ENCODE peak calls at places on chromosome 9, in eight cellular contexts. K, N, S, A, E, T, P and W are unnamed samples.
A peak's percentile ranks its signal among the peaks of the same experiment; 100 is the strongest.

GRCh38 chr9:105399117-105399516 is 48.7 kb upstream of the FSD1L start:
- DNase-seq in K (no peak), N (no peak), S (no peak), A (no peak), E (no peak), T (no peak), P (no peak), W (no peak)

GRCh38 chr9:128174062-128174461 is 14.0 kb downstream of the BBLN start:
- DNase-seq in K (no peak), N (no peak), S (no peak), A (no peak), E (no peak), T (no peak), P (no peak), W (no peak)

GRCh38 chr9:85431396-85432102 is 310.2 kb downstream of the AGTPBP1 start:
- DNase-seq in K (peak; percentile 45), N (no peak), S (no peak), A (no peak), E (peak; percentile 67), T (peak; percentile 32), P (no peak), W (peak; percentile 87)

GRCh38 chr9:24035816-24036215 is 209.8 kb upstream of the ELAVL2 start:
- DNase-seq in K (no peak), N (no peak), S (no peak), A (no peak), E (no peak), T (no peak), P (no peak), W (no peak)

GRCh38 chr9:80789831-80790230 is 899.5 kb downstream of the TLE1 start:
- DNase-seq in K (no peak), N (no peak), S (no peak), A (no peak), E (no peak), T (no peak), P (no peak), W (peak; percentile 71)

GRCh38 chr9:14132798-14133197 is 181.1 kb downstream of the NFIB start:
- DNase-seq in K (no peak), N (no peak), S (peak; percentile 32), A (no peak), E (no peak), T (no peak), P (no peak), W (no peak)

GRCh38 chr9:87687207-87687606 is 38.7 kb upstream of the CTSL start:
- DNase-seq in K (no peak), N (no peak), S (no peak), A (no peak), E (no peak), T (no peak), P (no peak), W (no peak)

GRCh38 chr9:10366171-10366779 is 246.5 kb downstream of the PTPRD start:
- DNase-seq in K (no peak), N (no peak), S (peak; percentile 60), A (no peak), E (peak; percentile 4), T (peak; percentile 22), P (peak; percentile 55), W (peak; percentile 30)

GRCh38 chr9:2213830-2214468 is 198.8 kb downstream of the SMARCA2 start:
- DNase-seq in K (no peak), N (no peak), S (no peak), A (peak; percentile 9), E (no peak), T (no peak), P (no peak), W (no peak)

GRCh38 chr9:6739218-6739617 is 18.6 kb upstream of the KDM4C start:
- DNase-seq in K (no peak), N (no peak), S (peak; percentile 47), A (no peak), E (peak; percentile 41), T (peak; percentile 27), P (no peak), W (peak; percentile 20)

GRCh38 chr9:135697226-135697625 is 2.1 kb downstream of the SOHLH1 start:
- DNase-seq in K (no peak), N (no peak), S (no peak), A (no peak), E (no peak), T (no peak), P (no peak), W (no peak)

GRCh38 chr9:68551191-68551590 is 10.5 kb upstream of the TMEM252 start:
- DNase-seq in K (no peak), N (no peak), S (peak; percentile 79), A (no peak), E (no peak), T (no peak), P (no peak), W (no peak)

GRCh38 chr9:9299134-9299533 is 1313.7 kb downstream of the PTPRD start:
- DNase-seq in K (no peak), N (no peak), S (no peak), A (no peak), E (no peak), T (no peak), P (no peak), W (no peak)

GRCh38 chr9:76510041-76510440 is 51.1 kb downstream of the GCNT1 start:
- DNase-seq in K (no peak), N (no peak), S (peak; percentile 25), A (no peak), E (peak; percentile 82), T (peak; percentile 67), P (peak; percentile 28), W (no peak)

GRCh38 chr9:3507395-3508077 is 18.3 kb downstream of the RFX3 start:
- DNase-seq in K (no peak), N (no peak), S (no peak), A (no peak), E (no peak), T (no peak), P (no peak), W (no peak)
- TF ChIP-seq CTCF in K (no peak), N (no peak), S (no peak), A (no peak), E (no peak), T (no peak), P (no peak), W (no peak)

GRCh38 chr9:132506907-132507669 is 75.3 kb upstream of the BARHL1 start:
- DNase-seq in K (no peak), N (no peak), S (no peak), A (peak; percentile 40), E (peak; percentile 13), T (no peak), P (no peak), W (no peak)
- TF ChIP-seq CTCF in K (no peak), N (no peak), S (no peak), A (no peak), E (no peak), T (no peak), P (no peak), W (no peak)

DNA sequence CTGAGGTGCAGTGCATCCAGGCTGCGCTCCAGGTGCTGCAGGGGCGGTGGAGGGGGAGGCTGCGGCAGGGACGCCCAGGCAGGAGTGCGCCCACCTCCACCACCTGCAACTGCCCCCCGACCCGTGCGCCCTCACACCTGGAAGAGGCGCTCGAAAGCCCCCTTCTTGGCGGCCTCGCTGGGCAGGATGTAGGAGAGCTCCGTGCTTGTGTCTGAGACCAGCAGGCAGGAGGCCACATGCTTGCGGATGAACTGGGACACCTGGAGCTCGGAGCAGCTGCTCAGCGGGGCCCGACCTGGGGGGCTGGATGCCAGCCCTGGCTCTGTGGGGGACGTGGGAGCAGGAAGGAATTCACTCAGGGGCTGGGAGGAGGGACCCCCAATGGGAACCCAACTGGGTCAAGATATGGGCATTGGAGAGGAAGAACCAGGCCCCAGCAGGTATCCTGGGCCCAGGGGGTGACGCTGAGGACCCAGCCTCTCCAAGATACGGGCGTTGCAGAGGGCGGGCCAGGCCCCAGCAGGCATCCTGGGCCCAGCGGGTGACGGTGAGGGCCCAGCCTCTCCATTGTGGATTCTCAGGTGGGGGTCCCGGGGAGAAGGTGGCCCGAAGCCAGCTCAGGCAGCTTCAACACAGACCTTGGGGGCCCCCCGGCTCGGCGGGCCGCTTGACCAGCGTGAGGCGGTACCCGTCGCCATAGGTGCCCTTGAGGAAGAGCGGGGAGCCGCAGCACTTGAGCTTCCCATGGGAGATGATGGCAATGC is 13.1 kb downstream of the ABCA2 start:
- DNase-seq in K (no peak), N (no peak), S (no peak), A (no peak), E (no peak), T (no peak), P (no peak), W (no peak)
- TF ChIP-seq CTCF in K (no peak), N (no peak), S (no peak), A (no peak), E (no peak), T (no peak), P (no peak), W (no peak)

GRCh38 chr9:1042466-1042865 is 7.7 kb upstream of the DMRT2 start:
- DNase-seq in K (no peak), N (no peak), S (no peak), A (no peak), E (peak; percentile 37), T (no peak), P (no peak), W (no peak)
- TF ChIP-seq CTCF in K (no peak), N (no peak), S (no peak), A (no peak), E (no peak), T (no peak), P (no peak), W (no peak)

DNA sequence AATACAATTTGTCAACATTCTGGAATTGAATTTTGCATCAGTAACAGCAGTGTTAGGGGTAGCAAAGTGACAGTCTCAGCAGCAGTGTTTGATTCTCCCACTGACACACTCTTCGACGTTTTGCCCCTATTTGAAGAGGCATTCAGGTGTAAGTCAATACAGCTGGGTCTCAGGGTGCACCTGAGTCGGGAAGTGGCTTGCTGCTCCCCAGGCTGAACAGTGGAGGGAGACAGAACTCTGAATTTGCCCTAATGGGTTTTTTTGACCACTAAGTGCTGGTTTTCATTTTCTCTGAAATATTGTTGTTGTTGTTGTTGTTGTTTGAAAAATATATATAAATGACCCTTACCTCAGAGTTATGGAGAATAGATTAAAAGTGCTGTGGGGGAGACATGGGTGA is 223.2 kb downstream of the TLR4 start:
- DNase-seq in K (no peak), N (no peak), S (no peak), A (no peak), E (no peak), T (no peak), P (no peak), W (no peak)
- TF ChIP-seq CTCF in K (no peak), N (no peak), S (no peak), A (no peak), E (no peak), T (no peak), P (no peak), W (no peak)

DNA sequence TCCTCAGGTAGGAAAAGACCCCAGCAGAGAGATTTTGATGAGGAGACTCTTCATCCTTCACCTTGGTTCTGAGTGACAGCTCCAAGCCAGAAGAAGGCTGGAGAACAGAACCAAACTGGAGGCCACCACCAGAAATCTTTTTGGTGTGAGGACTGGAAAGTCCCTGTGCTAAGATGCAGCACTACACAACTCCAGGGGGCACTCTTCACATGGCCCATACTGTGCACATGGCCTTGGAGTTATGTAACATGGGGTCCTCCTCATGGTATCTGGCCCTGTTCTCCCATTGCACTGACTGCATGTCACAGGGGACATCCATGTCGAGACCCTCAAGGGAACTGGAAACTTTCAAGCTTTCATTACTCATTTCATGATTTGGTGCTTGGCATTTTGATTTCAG is 17.3 kb upstream of the STX17 start:
- DNase-seq in K (no peak), N (no peak), S (no peak), A (no peak), E (no peak), T (no peak), P (no peak), W (no peak)
- TF ChIP-seq CTCF in K (no peak), N (no peak), S (peak; percentile 5), A (peak; percentile 12), E (no peak), T (no peak), P (no peak), W (no peak)

GRCh38 chr9:18002718-18003438 is 424.0 kb downstream of the SH3GL2 start:
- DNase-seq in K (no peak), N (peak; percentile 34), S (no peak), A (no peak), E (no peak), T (no peak), P (no peak), W (no peak)
- TF ChIP-seq CTCF in K (no peak), N (no peak), S (no peak), A (no peak), E (no peak), T (no peak), P (no peak), W (no peak)